ENCODE peak calls at places on chromosome 12, in six cellular contexts. One of them, this sample, is unnamed.

GRCh38 chr12:124688356-124688992 is 121.1 kb upstream of the NCOR2 start:
- DNase-seq in CD8-positive, alpha-beta memory T cell: no peak
- DNase-seq in IMR-90: peak; percentile 30
- DNase-seq in GM12878: no peak
- DNase-seq in heart left ventricle: no peak
- DNase-seq in H9: no peak
- DNase-seq in this sample: no peak

GRCh38 chr12:114809132-114809531 is 125.2 kb upstream of the TBX3 start:
- DNase-seq in CD8-positive, alpha-beta memory T cell: no peak
- DNase-seq in IMR-90: no peak
- DNase-seq in GM12878: no peak
- DNase-seq in heart left ventricle: no peak
- DNase-seq in H9: no peak
- DNase-seq in this sample: no peak

GRCh38 chr12:67025543-67026114 is 243.5 kb upstream of the CAND1 start:
- DNase-seq in CD8-positive, alpha-beta memory T cell: no peak
- DNase-seq in IMR-90: no peak
- DNase-seq in GM12878: no peak
- DNase-seq in heart left ventricle: no peak
- DNase-seq in H9: peak; percentile 74
- DNase-seq in this sample: no peak

GRCh38 chr12:93868771-93869170 is 191.6 kb downstream of the CRADD start:
- DNase-seq in CD8-positive, alpha-beta memory T cell: no peak
- DNase-seq in IMR-90: peak; percentile 52
- DNase-seq in GM12878: no peak
- DNase-seq in heart left ventricle: peak; percentile 37
- DNase-seq in H9: no peak
- DNase-seq in this sample: no peak

GRCh38 chr12:94566345-94566744 is 84.0 kb downstream of the TMCC3 start:
- DNase-seq in CD8-positive, alpha-beta memory T cell: no peak
- DNase-seq in IMR-90: no peak
- DNase-seq in GM12878: no peak
- DNase-seq in heart left ventricle: no peak
- DNase-seq in H9: peak; percentile 23
- DNase-seq in this sample: peak; percentile 25

GRCh38 chr12:23108957-23109356 is 484.0 kb downstream of the ETNK1 start:
- DNase-seq in CD8-positive, alpha-beta memory T cell: no peak
- DNase-seq in IMR-90: no peak
- DNase-seq in GM12878: no peak
- DNase-seq in heart left ventricle: no peak
- DNase-seq in H9: no peak
- DNase-seq in this sample: no peak

GRCh38 chr12:51275088-51275487 is 4.9 kb upstream of the SMAGP start:
- DNase-seq in CD8-positive, alpha-beta memory T cell: no peak
- DNase-seq in IMR-90: no peak
- DNase-seq in GM12878: no peak
- DNase-seq in heart left ventricle: no peak
- DNase-seq in H9: no peak
- DNase-seq in this sample: no peak

GRCh38 chr12:75611041-75611440 is 99.6 kb upstream of the KRR1 start:
- DNase-seq in CD8-positive, alpha-beta memory T cell: no peak
- DNase-seq in IMR-90: no peak
- DNase-seq in GM12878: no peak
- DNase-seq in heart left ventricle: no peak
- DNase-seq in H9: peak; percentile 43
- DNase-seq in this sample: no peak

GRCh38 chr12:87923361-87923760 is 105.8 kb downstream of the C12orf50 start:
- DNase-seq in CD8-positive, alpha-beta memory T cell: no peak
- DNase-seq in IMR-90: no peak
- DNase-seq in GM12878: no peak
- DNase-seq in heart left ventricle: no peak
- DNase-seq in H9: no peak
- DNase-seq in this sample: no peak

GRCh38 chr12:102201662-102202061 is 4.0 kb upstream of the PMCH start:
- DNase-seq in CD8-positive, alpha-beta memory T cell: no peak
- DNase-seq in IMR-90: no peak
- DNase-seq in GM12878: no peak
- DNase-seq in heart left ventricle: no peak
- DNase-seq in H9: no peak
- DNase-seq in this sample: no peak

GRCh38 chr12:47651368-47652254 is 54.2 kb downstream of the RPAP3 start:
- DNase-seq in CD8-positive, alpha-beta memory T cell: peak; percentile 5
- DNase-seq in IMR-90: peak; percentile 66
- DNase-seq in GM12878: peak; percentile 23
- DNase-seq in heart left ventricle: peak; percentile 47
- DNase-seq in H9: peak; percentile 65
- DNase-seq in this sample: peak; percentile 20

GRCh38 chr12:14833952-14834351 is 9.4 kb downstream of the ART4 start:
- DNase-seq in CD8-positive, alpha-beta memory T cell: no peak
- DNase-seq in IMR-90: peak; percentile 29
- DNase-seq in GM12878: no peak
- DNase-seq in heart left ventricle: no peak
- DNase-seq in H9: no peak
- DNase-seq in this sample: no peak

GRCh38 chr12:14238224-14238792 is 127.2 kb upstream of the ATF7IP start:
- DNase-seq in CD8-positive, alpha-beta memory T cell: no peak
- DNase-seq in IMR-90: peak; percentile 55
- DNase-seq in GM12878: no peak
- DNase-seq in heart left ventricle: no peak
- DNase-seq in H9: no peak
- DNase-seq in this sample: no peak

GRCh38 chr12:26704684-26705475 is 128.1 kb downstream of the ITPR2 start:
- DNase-seq in CD8-positive, alpha-beta memory T cell: no peak
- DNase-seq in IMR-90: peak; percentile 47
- DNase-seq in GM12878: no peak
- DNase-seq in heart left ventricle: peak; percentile 22
- DNase-seq in H9: no peak
- DNase-seq in this sample: no peak

GRCh38 chr12:120709976-120710804 is at the start of gene UNC119B:
- DNase-seq in CD8-positive, alpha-beta memory T cell: peak; percentile 72
- DNase-seq in IMR-90: peak; percentile 33
- DNase-seq in GM12878: no peak
- DNase-seq in heart left ventricle: peak; percentile 82
- DNase-seq in H9: peak; percentile 89
- DNase-seq in this sample: peak; percentile 51

GRCh38 chr12:74334770-74335169 is 202.9 kb upstream of the ATXN7L3B start:
- DNase-seq in CD8-positive, alpha-beta memory T cell: no peak
- DNase-seq in IMR-90: peak; percentile 6
- DNase-seq in GM12878: no peak
- DNase-seq in heart left ventricle: no peak
- DNase-seq in H9: no peak
- DNase-seq in this sample: no peak

GRCh38 chr12:24848941-24849477 is 99.9 kb downstream of the BCAT1 start:
- DNase-seq in CD8-positive, alpha-beta memory T cell: no peak
- DNase-seq in IMR-90: no peak
- DNase-seq in GM12878: no peak
- DNase-seq in heart left ventricle: no peak
- DNase-seq in H9: no peak
- DNase-seq in this sample: no peak

DNA sequence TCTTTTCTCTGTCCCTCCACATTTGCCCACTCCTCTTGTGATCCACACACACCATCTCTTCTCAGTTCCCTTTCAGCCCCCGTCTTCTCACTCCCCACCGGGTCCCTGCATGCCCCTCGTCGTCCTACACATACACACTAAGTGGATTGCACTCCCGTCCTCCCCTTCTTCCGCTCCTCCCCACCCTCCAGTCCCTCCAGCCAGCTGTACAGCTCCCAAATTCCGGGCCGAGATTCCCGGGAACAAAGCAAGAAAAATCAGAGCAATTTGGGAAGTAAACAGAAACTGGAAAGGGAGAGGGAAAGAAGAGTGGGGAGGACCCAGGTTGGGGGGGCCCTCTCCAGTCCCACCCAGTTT is 282 bp upstream of the IGFBP6 start:
- DNase-seq in CD8-positive, alpha-beta memory T cell: no peak
- DNase-seq in IMR-90: peak; percentile 35
- DNase-seq in GM12878: no peak
- DNase-seq in heart left ventricle: no peak
- DNase-seq in H9: peak; percentile 69
- DNase-seq in this sample: no peak
- H3K27ac ChIP-seq in CD8-positive, alpha-beta memory T cell: no peak overlapping the region
- H3K27ac ChIP-seq in IMR-90: peak overlapping the region; percentile 94
- H3K27ac ChIP-seq in GM12878: no peak overlapping the region
- H3K27ac ChIP-seq in heart left ventricle: peak overlapping the region; percentile 81
- H3K27ac ChIP-seq in H9: no peak overlapping the region
- H3K27ac ChIP-seq in this sample: peak overlapping the region; percentile 43

GRCh38 chr12:116370004-116370404 is 92.5 kb upstream of the MED13L start:
- DNase-seq in CD8-positive, alpha-beta memory T cell: no peak
- DNase-seq in IMR-90: peak; percentile 83
- DNase-seq in GM12878: no peak
- DNase-seq in heart left ventricle: no peak
- DNase-seq in H9: no peak
- DNase-seq in this sample: no peak
- H3K27ac ChIP-seq in CD8-positive, alpha-beta memory T cell: no peak overlapping the region
- H3K27ac ChIP-seq in IMR-90: no peak overlapping the region
- H3K27ac ChIP-seq in GM12878: no peak overlapping the region
- H3K27ac ChIP-seq in heart left ventricle: no peak overlapping the region
- H3K27ac ChIP-seq in H9: no peak overlapping the region
- H3K27ac ChIP-seq in this sample: no peak overlapping the region

GRCh38 chr12:83196694-83197350 is 510.1 kb downstream of the TMTC2 start:
- DNase-seq in CD8-positive, alpha-beta memory T cell: no peak
- DNase-seq in IMR-90: no peak
- DNase-seq in GM12878: no peak
- DNase-seq in heart left ventricle: no peak
- DNase-seq in H9: no peak
- DNase-seq in this sample: no peak
- H3K27ac ChIP-seq in CD8-positive, alpha-beta memory T cell: no peak overlapping the region
- H3K27ac ChIP-seq in IMR-90: no peak overlapping the region
- H3K27ac ChIP-seq in GM12878: no peak overlapping the region
- H3K27ac ChIP-seq in heart left ventricle: no peak overlapping the region
- H3K27ac ChIP-seq in H9: peak overlapping the region; percentile 94
- H3K27ac ChIP-seq in this sample: no peak overlapping the region

GRCh38 chr12:110335481-110336045 is 54.5 kb downstream of the ATP2A2 start:
- DNase-seq in CD8-positive, alpha-beta memory T cell: no peak
- DNase-seq in IMR-90: no peak
- DNase-seq in GM12878: no peak
- DNase-seq in heart left ventricle: no peak
- DNase-seq in H9: no peak
- DNase-seq in this sample: no peak

GRCh38 chr12:110337912-110338710 is 57.1 kb downstream of the ATP2A2 start:
- DNase-seq in CD8-positive, alpha-beta memory T cell: no peak
- DNase-seq in IMR-90: no peak
- DNase-seq in GM12878: no peak
- DNase-seq in heart left ventricle: no peak
- DNase-seq in H9: no peak
- DNase-seq in this sample: no peak

GRCh38 chr12:110339184-110339952 is 58.3 kb downstream of the ATP2A2 start:
- DNase-seq in CD8-positive, alpha-beta memory T cell: no peak
- DNase-seq in IMR-90: no peak
- DNase-seq in GM12878: no peak
- DNase-seq in heart left ventricle: no peak
- DNase-seq in H9: no peak
- DNase-seq in this sample: no peak

GRCh38 chr12:110340706-110341105 is 59.7 kb downstream of the ATP2A2 start:
- DNase-seq in CD8-positive, alpha-beta memory T cell: no peak
- DNase-seq in IMR-90: no peak
- DNase-seq in GM12878: no peak
- DNase-seq in heart left ventricle: no peak
- DNase-seq in H9: no peak
- DNase-seq in this sample: no peak

DNA sequence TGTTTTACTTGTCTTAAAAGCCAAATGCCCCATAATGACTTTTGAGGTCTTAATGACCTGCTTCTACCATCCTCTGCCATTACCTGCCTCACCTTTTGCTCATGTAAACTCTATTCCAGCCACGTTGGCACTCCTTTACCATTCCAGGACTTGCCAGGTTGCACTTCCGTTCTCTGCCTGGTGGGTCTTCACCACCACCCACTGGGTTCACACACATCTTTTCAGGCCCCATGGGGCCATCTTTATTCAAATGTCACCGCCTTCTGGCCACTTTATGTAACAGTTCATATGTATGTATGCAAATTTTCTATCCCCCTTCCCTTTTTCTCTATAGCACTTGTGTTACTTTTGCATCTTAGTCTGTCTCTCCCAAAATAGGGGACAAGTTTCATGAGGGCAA is 57.7 kb downstream of the ATP2A2 start:
- DNase-seq in CD8-positive, alpha-beta memory T cell: no peak
- DNase-seq in IMR-90: no peak
- DNase-seq in GM12878: no peak
- DNase-seq in heart left ventricle: no peak
- DNase-seq in H9: no peak
- DNase-seq in this sample: no peak
- H3K27ac ChIP-seq in CD8-positive, alpha-beta memory T cell: no peak overlapping the region
- H3K27ac ChIP-seq in IMR-90: no peak overlapping the region
- H3K27ac ChIP-seq in GM12878: no peak overlapping the region
- H3K27ac ChIP-seq in heart left ventricle: no peak overlapping the region
- H3K27ac ChIP-seq in H9: no peak overlapping the region
- H3K27ac ChIP-seq in this sample: no peak overlapping the region

GRCh38 chr12:31311634-31312258 is 14.2 kb downstream of the SINHCAF start:
- DNase-seq in CD8-positive, alpha-beta memory T cell: no peak
- DNase-seq in IMR-90: no peak
- DNase-seq in GM12878: no peak
- DNase-seq in heart left ventricle: no peak
- DNase-seq in H9: no peak
- DNase-seq in this sample: no peak

GRCh38 chr12:31309279-31309678 is 16.7 kb downstream of the SINHCAF start:
- DNase-seq in CD8-positive, alpha-beta memory T cell: no peak
- DNase-seq in IMR-90: no peak
- DNase-seq in GM12878: no peak
- DNase-seq in heart left ventricle: no peak
- DNase-seq in H9: no peak
- DNase-seq in this sample: no peak

GRCh38 chr12:31308116-31308515 is 17.8 kb downstream of the SINHCAF start:
- DNase-seq in CD8-positive, alpha-beta memory T cell: no peak
- DNase-seq in IMR-90: no peak
- DNase-seq in GM12878: no peak
- DNase-seq in heart left ventricle: no peak
- DNase-seq in H9: no peak
- DNase-seq in this sample: no peak

GRCh38 chr12:31306871-31307270 is 19.1 kb downstream of the SINHCAF start:
- DNase-seq in CD8-positive, alpha-beta memory T cell: no peak
- DNase-seq in IMR-90: peak; percentile 7
- DNase-seq in GM12878: no peak
- DNase-seq in heart left ventricle: no peak
- DNase-seq in H9: no peak
- DNase-seq in this sample: no peak

GRCh38 chr12:31310488-31310887 is 15.5 kb downstream of the SINHCAF start:
- DNase-seq in CD8-positive, alpha-beta memory T cell: no peak
- DNase-seq in IMR-90: no peak
- DNase-seq in GM12878: no peak
- DNase-seq in heart left ventricle: no peak
- DNase-seq in H9: no peak
- DNase-seq in this sample: no peak
- H3K27ac ChIP-seq in CD8-positive, alpha-beta memory T cell: no peak overlapping the region
- H3K27ac ChIP-seq in IMR-90: no peak overlapping the region
- H3K27ac ChIP-seq in GM12878: no peak overlapping the region
- H3K27ac ChIP-seq in heart left ventricle: no peak overlapping the region
- H3K27ac ChIP-seq in H9: no peak overlapping the region
- H3K27ac ChIP-seq in this sample: no peak overlapping the region

DNA sequence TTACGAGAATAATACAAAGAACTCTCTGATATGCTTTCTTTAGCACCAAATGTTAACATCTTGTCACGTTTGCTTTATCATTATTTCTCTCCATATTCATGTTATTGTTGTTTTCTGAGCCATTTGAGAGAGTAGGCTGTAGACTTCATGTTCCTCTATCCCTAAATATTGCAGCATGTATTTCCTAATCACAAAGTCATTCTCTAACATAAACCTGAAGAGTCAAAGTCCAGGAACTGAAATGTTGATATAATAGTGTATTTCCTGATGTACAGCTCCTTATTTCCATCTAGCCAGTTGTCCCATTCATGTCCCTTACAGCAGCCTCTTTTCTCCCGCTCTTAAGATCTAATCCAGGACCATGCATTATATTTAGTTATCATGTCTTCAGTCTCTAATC is 72.8 kb downstream of the SPATS2 start:
- DNase-seq in CD8-positive, alpha-beta memory T cell: no peak
- DNase-seq in IMR-90: peak; percentile 21
- DNase-seq in GM12878: no peak
- DNase-seq in heart left ventricle: no peak
- DNase-seq in H9: no peak
- DNase-seq in this sample: no peak
- H3K27ac ChIP-seq in CD8-positive, alpha-beta memory T cell: no peak overlapping the region
- H3K27ac ChIP-seq in IMR-90: no peak overlapping the region
- H3K27ac ChIP-seq in GM12878: no peak overlapping the region
- H3K27ac ChIP-seq in heart left ventricle: no peak overlapping the region
- H3K27ac ChIP-seq in H9: no peak overlapping the region
- H3K27ac ChIP-seq in this sample: no peak overlapping the region